ENCODE peak calls at places on chromosomes 7 and 10, in six cellular contexts. One of them, this sample, is unnamed.

GRCh38 chr7:21550821-21551531 is 8.1 kb downstream of the DNAH11 start:
- DNase-seq in AG10803: no peak
- DNase-seq in cardiac fibroblast: peak; percentile 7
- DNase-seq in coronary artery: no peak
- DNase-seq in fibroblast of mammary gland: no peak
- DNase-seq in GM13977: no peak
- DNase-seq in this sample: no peak

GRCh38 chr10:43237128-43237527 is 29.7 kb downstream of the RASGEF1A start:
- DNase-seq in AG10803: no peak
- DNase-seq in cardiac fibroblast: no peak
- DNase-seq in coronary artery: no peak
- DNase-seq in fibroblast of mammary gland: no peak
- DNase-seq in GM13977: no peak
- DNase-seq in this sample: peak; percentile 1

GRCh38 chr7:28138837-28139236 is 41.8 kb downstream of the JAZF1 start:
- DNase-seq in AG10803: no peak
- DNase-seq in cardiac fibroblast: no peak
- DNase-seq in coronary artery: no peak
- DNase-seq in fibroblast of mammary gland: no peak
- DNase-seq in GM13977: no peak
- DNase-seq in this sample: no peak

GRCh38 chr7:105473163-105473562 is 48.9 kb downstream of the PUS7 start:
- DNase-seq in AG10803: peak; percentile 93
- DNase-seq in cardiac fibroblast: peak; percentile 93
- DNase-seq in coronary artery: no peak
- DNase-seq in fibroblast of mammary gland: peak; percentile 89
- DNase-seq in GM13977: no peak
- DNase-seq in this sample: no peak

GRCh38 chr10:122019414-122019975 is 30.5 kb downstream of the TACC2 start:
- DNase-seq in AG10803: no peak
- DNase-seq in cardiac fibroblast: no peak
- DNase-seq in coronary artery: no peak
- DNase-seq in fibroblast of mammary gland: no peak
- DNase-seq in GM13977: no peak
- DNase-seq in this sample: peak; percentile 76

GRCh38 chr10:110758898-110759297 is 112.8 kb upstream of the PDCD4 start:
- DNase-seq in AG10803: peak; percentile 44
- DNase-seq in cardiac fibroblast: peak; percentile 66
- DNase-seq in coronary artery: no peak
- DNase-seq in fibroblast of mammary gland: peak; percentile 44
- DNase-seq in GM13977: no peak
- DNase-seq in this sample: no peak

GRCh38 chr7:28381466-28381865 is 30.9 kb upstream of the CREB5 start:
- DNase-seq in AG10803: no peak
- DNase-seq in cardiac fibroblast: no peak
- DNase-seq in coronary artery: no peak
- DNase-seq in fibroblast of mammary gland: no peak
- DNase-seq in GM13977: no peak
- DNase-seq in this sample: no peak

GRCh38 chr7:84142726-84143125 is 51.9 kb downstream of the SEMA3A start:
- DNase-seq in AG10803: no peak
- DNase-seq in cardiac fibroblast: no peak
- DNase-seq in coronary artery: no peak
- DNase-seq in fibroblast of mammary gland: no peak
- DNase-seq in GM13977: no peak
- DNase-seq in this sample: no peak

GRCh38 chr7:40714338-40715052 is 579.7 kb downstream of the SUGCT start:
- DNase-seq in AG10803: peak; percentile 65
- DNase-seq in cardiac fibroblast: no peak
- DNase-seq in coronary artery: no peak
- DNase-seq in fibroblast of mammary gland: peak; percentile 33
- DNase-seq in GM13977: no peak
- DNase-seq in this sample: no peak

GRCh38 chr10:116654816-116655215 is 34.1 kb downstream of the PNLIPRP2 start:
- DNase-seq in AG10803: no peak
- DNase-seq in cardiac fibroblast: no peak
- DNase-seq in coronary artery: no peak
- DNase-seq in fibroblast of mammary gland: no peak
- DNase-seq in GM13977: no peak
- DNase-seq in this sample: no peak

GRCh38 chr10:74150151-74151056 is at the start of gene AP3M1:
- DNase-seq in AG10803: no peak
- DNase-seq in cardiac fibroblast: no peak
- DNase-seq in coronary artery: peak; percentile 85
- DNase-seq in fibroblast of mammary gland: no peak
- DNase-seq in GM13977: peak; percentile 86
- DNase-seq in this sample: peak; percentile 90

GRCh38 chr7:3537210-3537875 is 236.3 kb downstream of the SDK1 start:
- DNase-seq in AG10803: no peak
- DNase-seq in cardiac fibroblast: peak; percentile 81
- DNase-seq in coronary artery: no peak
- DNase-seq in fibroblast of mammary gland: peak; percentile 37
- DNase-seq in GM13977: no peak
- DNase-seq in this sample: no peak

GRCh38 chr7:147547252-147547897 is 1043.2 kb upstream of the C7orf33 start:
- DNase-seq in AG10803: peak; percentile 18
- DNase-seq in cardiac fibroblast: peak; percentile 45
- DNase-seq in coronary artery: no peak
- DNase-seq in fibroblast of mammary gland: peak; percentile 38
- DNase-seq in GM13977: peak; percentile 10
- DNase-seq in this sample: peak; percentile 40

GRCh38 chr7:74480861-74481417 is 27.2 kb downstream of the GTF2IRD1 start:
- DNase-seq in AG10803: peak; percentile 83
- DNase-seq in cardiac fibroblast: peak; percentile 69
- DNase-seq in coronary artery: peak; percentile 86
- DNase-seq in fibroblast of mammary gland: peak; percentile 77
- DNase-seq in GM13977: no peak
- DNase-seq in this sample: peak; percentile 45

GRCh38 chr7:56033671-56034432 is 17.4 kb downstream of the PSPH start:
- DNase-seq in AG10803: peak; percentile 70
- DNase-seq in cardiac fibroblast: peak; percentile 78
- DNase-seq in coronary artery: peak; percentile 73
- DNase-seq in fibroblast of mammary gland: peak; percentile 77
- DNase-seq in GM13977: peak; percentile 87
- DNase-seq in this sample: peak; percentile 46
- TF ChIP-seq CTCF in AG10803: peak; percentile 45
- TF ChIP-seq CTCF in cardiac fibroblast: peak; percentile 56
- TF ChIP-seq CTCF in coronary artery: no peak
- TF ChIP-seq CTCF in fibroblast of mammary gland: peak; percentile 21
- TF ChIP-seq CTCF in GM13977: peak; percentile 26
- TF ChIP-seq CTCF in this sample: no peak

GRCh38 chr10:91551856-91552255 is 81.0 kb downstream of the PPP1R3C start:
- DNase-seq in AG10803: peak; percentile 75
- DNase-seq in cardiac fibroblast: peak; percentile 79
- DNase-seq in coronary artery: no peak
- DNase-seq in fibroblast of mammary gland: peak; percentile 72
- DNase-seq in GM13977: no peak
- DNase-seq in this sample: peak; percentile 67
- TF ChIP-seq CTCF in AG10803: peak; percentile 85
- TF ChIP-seq CTCF in cardiac fibroblast: peak; percentile 90
- TF ChIP-seq CTCF in coronary artery: no peak
- TF ChIP-seq CTCF in fibroblast of mammary gland: peak; percentile 80
- TF ChIP-seq CTCF in GM13977: peak; percentile 65
- TF ChIP-seq CTCF in this sample: peak; percentile 51

DNA sequence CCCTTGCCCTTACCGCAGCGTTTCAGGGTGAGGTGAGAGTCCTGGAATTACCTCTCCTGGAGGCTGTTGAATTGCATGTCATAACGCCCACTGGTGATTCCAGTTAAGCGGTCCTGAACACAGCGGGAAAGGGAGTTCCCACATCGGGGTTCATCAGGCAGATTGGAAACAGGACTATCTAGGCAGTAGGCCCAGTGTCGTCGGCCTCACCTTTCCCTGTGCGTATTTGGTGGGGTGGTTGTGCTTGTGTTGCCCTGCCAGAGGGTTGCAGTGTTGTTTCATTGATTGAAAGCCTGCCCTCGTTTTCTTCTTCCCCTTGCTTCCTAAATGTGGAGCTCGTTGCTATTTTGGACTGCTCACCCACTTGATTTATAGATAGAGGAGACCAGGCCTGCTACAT is 10.6 kb upstream of the SUN1 start:
- DNase-seq in AG10803: no peak
- DNase-seq in cardiac fibroblast: no peak
- DNase-seq in coronary artery: no peak
- DNase-seq in fibroblast of mammary gland: peak; percentile 42
- DNase-seq in GM13977: no peak
- DNase-seq in this sample: no peak
- TF ChIP-seq CTCF in AG10803: peak; percentile 19
- TF ChIP-seq CTCF in cardiac fibroblast: no peak
- TF ChIP-seq CTCF in coronary artery: no peak
- TF ChIP-seq CTCF in fibroblast of mammary gland: peak; percentile 5
- TF ChIP-seq CTCF in GM13977: no peak
- TF ChIP-seq CTCF in this sample: no peak

GRCh38 chr10:22244855-22245254 is 27.0 kb upstream of the EBLN1 start:
- DNase-seq in AG10803: no peak
- DNase-seq in cardiac fibroblast: no peak
- DNase-seq in coronary artery: no peak
- DNase-seq in fibroblast of mammary gland: no peak
- DNase-seq in GM13977: no peak
- DNase-seq in this sample: no peak
- TF ChIP-seq CTCF in AG10803: no peak
- TF ChIP-seq CTCF in cardiac fibroblast: no peak
- TF ChIP-seq CTCF in coronary artery: no peak
- TF ChIP-seq CTCF in fibroblast of mammary gland: peak; percentile 9
- TF ChIP-seq CTCF in GM13977: peak; percentile 22
- TF ChIP-seq CTCF in this sample: no peak

DNA sequence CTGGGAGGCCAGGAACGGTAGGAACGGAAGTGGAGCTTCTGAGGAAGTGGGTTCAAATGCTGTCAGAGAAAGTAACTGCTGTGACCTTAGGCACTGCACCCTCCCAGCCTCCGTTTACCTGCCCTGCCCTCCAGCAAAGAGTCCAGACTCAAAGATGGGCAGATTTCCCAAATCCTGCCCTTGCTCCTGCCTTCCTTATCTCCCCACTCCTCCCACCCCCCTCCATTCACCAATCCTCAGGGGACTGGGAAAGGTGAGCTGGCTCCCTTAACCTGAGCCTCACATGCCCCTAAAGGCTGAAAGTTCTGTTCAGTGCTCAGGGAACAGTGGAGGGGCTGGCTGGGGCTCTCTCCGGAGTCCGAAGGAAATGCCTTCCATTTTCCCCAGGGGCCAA is 161.6 kb downstream of the SH3PXD2A start:
- DNase-seq in AG10803: no peak
- DNase-seq in cardiac fibroblast: no peak
- DNase-seq in coronary artery: no peak
- DNase-seq in fibroblast of mammary gland: no peak
- DNase-seq in GM13977: no peak
- DNase-seq in this sample: no peak
- TF ChIP-seq CTCF in AG10803: no peak
- TF ChIP-seq CTCF in cardiac fibroblast: no peak
- TF ChIP-seq CTCF in coronary artery: no peak
- TF ChIP-seq CTCF in fibroblast of mammary gland: no peak
- TF ChIP-seq CTCF in GM13977: no peak
- TF ChIP-seq CTCF in this sample: no peak

GRCh38 chr7:131540491-131541162 is 15.8 kb downstream of the PODXL start:
- DNase-seq in AG10803: no peak
- DNase-seq in cardiac fibroblast: no peak
- DNase-seq in coronary artery: no peak
- DNase-seq in fibroblast of mammary gland: no peak
- DNase-seq in GM13977: no peak
- DNase-seq in this sample: peak; percentile 93
- TF ChIP-seq CTCF in AG10803: peak; percentile 34
- TF ChIP-seq CTCF in cardiac fibroblast: peak; percentile 26
- TF ChIP-seq CTCF in coronary artery: no peak
- TF ChIP-seq CTCF in fibroblast of mammary gland: no peak
- TF ChIP-seq CTCF in GM13977: no peak
- TF ChIP-seq CTCF in this sample: no peak

DNA sequence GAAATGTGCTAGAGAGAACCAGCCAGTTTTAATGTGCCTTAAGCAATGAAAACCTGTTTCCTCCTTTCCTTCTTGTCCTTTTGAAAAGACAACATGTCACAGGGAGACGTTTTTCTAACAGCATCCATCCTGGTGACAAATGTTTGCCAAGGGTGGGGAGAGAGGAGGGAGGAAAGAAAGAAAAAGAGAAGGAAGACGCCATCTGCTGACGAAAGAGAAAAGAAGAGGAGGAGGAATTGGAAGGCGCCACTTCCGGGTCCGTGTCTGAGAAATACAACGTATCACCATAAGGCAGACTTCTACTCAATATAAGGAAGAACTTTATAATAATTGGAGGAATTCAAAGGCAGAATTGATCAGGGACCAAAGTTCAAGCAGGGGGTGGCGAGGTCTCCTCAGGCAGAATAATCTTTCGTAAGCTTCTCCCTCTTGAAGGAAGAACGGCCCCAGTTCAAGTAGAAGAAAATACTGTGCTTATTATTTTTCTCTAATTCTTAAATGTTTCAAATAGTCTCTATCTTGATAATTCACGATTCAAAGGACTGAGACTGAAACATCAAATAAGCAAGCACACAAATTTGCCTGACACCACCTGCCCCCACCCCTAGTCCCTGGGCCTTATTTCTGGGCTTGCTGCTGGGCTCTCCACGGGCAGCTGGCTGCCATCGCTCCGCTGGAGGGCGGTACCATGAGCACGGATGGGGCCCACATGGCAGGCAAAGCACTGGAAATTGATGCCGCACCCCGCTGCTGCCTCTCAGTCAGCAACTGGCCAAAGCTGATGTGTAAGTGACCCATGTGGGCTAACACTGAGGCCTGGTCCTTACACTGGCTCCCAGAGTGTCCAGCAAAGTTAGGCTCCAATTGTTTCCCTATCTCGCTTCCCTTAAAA is 273.7 kb upstream of the KLF14 start:
- DNase-seq in AG10803: peak; percentile 77
- DNase-seq in cardiac fibroblast: peak; percentile 84
- DNase-seq in coronary artery: no peak
- DNase-seq in fibroblast of mammary gland: peak; percentile 82
- DNase-seq in GM13977: peak; percentile 38
- DNase-seq in this sample: peak; percentile 69
- TF ChIP-seq CTCF in AG10803: peak; percentile 67
- TF ChIP-seq CTCF in cardiac fibroblast: peak; percentile 51
- TF ChIP-seq CTCF in coronary artery: peak; percentile 19
- TF ChIP-seq CTCF in fibroblast of mammary gland: peak; percentile 64
- TF ChIP-seq CTCF in GM13977: peak; percentile 57
- TF ChIP-seq CTCF in this sample: peak; percentile 68

DNA sequence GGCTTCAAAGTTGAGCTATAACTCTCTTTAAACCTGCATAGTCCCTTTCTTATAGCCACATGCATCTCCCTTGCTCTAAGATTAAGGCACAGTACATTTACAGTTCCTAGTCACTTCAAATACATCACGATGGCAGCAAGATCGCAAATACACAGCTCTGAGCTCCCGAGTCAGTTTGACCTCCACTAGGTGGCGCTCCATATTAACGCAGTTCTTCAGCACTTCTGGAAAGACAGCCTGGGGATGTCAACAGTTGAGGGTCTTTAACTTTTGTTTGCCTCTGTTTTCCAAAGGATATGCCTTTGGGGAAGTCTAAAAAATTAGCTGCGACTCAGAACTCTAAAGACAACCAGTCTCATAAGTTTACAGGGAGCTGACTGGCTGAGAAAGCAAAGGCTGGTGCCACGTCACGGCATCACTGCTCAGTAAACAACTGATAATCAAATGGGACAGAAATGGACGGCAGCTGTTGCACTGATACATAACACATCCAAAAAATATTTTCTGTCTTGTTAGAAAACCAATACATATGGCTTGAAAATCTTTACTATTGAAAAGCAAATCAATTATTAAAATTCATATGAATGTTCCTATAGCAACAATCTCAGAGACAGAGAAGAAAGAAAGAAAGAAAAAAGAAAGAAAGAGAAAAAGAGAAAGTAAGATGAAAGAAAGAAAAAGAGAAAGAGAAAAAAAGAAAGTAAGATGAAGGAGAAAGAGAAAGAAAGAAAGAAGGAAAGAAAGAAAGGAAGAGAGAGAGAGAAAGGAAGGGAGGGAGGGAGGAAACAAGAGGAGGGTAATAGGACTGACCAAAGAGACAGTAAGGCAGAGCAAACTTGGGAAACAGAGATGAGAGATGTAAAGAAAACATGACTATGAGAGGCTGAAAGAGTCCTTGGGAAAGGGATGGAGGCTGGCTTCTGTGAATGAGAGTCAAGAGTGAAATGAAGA is 458.7 kb downstream of the SORCS1 start:
- DNase-seq in AG10803: peak; percentile 55
- DNase-seq in cardiac fibroblast: peak; percentile 76
- DNase-seq in coronary artery: no peak
- DNase-seq in fibroblast of mammary gland: peak; percentile 63
- DNase-seq in GM13977: peak; percentile 44
- DNase-seq in this sample: peak; percentile 59
- TF ChIP-seq CTCF in AG10803: peak; percentile 84
- TF ChIP-seq CTCF in cardiac fibroblast: peak; percentile 82
- TF ChIP-seq CTCF in coronary artery: peak; percentile 53
- TF ChIP-seq CTCF in fibroblast of mammary gland: peak; percentile 83
- TF ChIP-seq CTCF in GM13977: peak; percentile 88
- TF ChIP-seq CTCF in this sample: peak; percentile 63